ENCODE peak calls at places on chromosomes 5 and 9, in nine cellular contexts. M, L, I, O, S, X, T, Y and U are unnamed samples.

GRCh38 chr9:14417230-14417629 is 103.3 kb upstream of the NFIB start:
- DNase-seq in O (no peak), M (no peak), X (no peak), T (no peak), S (peak; percentile 72), L (no peak), Y (no peak), I (no peak), U (no peak)

GRCh38 chr5:43422143-43422542 is 10.0 kb upstream of the CCL28 start:
- DNase-seq in O (peak; percentile 46), I (no peak), T (no peak), M (peak; percentile 52), Y (no peak), X (no peak), L (no peak), S (peak; percentile 77), U (no peak)

GRCh38 chr9:2596003-2596402 is 25.6 kb upstream of the VLDLR start:
- DNase-seq in L (no peak), Y (no peak), T (no peak), M (no peak), X (no peak), I (no peak), O (peak; percentile 66), S (no peak), U (no peak)

GRCh38 chr5:150081541-150082283 is 4.6 kb downstream of the CSF1R start:
- DNase-seq in X (no peak), L (peak; percentile 70), Y (no peak), O (no peak), I (peak; percentile 54), M (no peak), S (no peak), T (peak; percentile 12), U (peak; percentile 78)

GRCh38 chr5:10556331-10556807 is 7.5 kb upstream of the ANKRD33B start:
- DNase-seq in S (peak; percentile 80), X (no peak), O (no peak), T (no peak), M (no peak), L (no peak), Y (no peak), I (no peak), U (no peak)

GRCh38 chr9:120668399-120668798 is 45.9 kb downstream of the MEGF9 start:
- DNase-seq in O (peak; percentile 40), X (no peak), I (no peak), Y (no peak), L (no peak), T (no peak), M (peak; percentile 18), S (no peak), U (no peak)

GRCh38 chr5:170573119-170573518 is 69.3 kb downstream of the KCNIP1 start:
- DNase-seq in I (no peak), S (no peak), T (no peak), L (no peak), Y (no peak), M (no peak), X (no peak), O (no peak), U (no peak)

GRCh38 chr9:35966433-35966832 is 8.5 kb upstream of the OR2S2 start:
- DNase-seq in S (no peak), M (no peak), O (no peak), Y (no peak), T (no peak), I (no peak), X (no peak), L (no peak), U (no peak)

GRCh38 chr9:111407813-111408212 is 76.4 kb downstream of the ECPAS start:
- DNase-seq in T (no peak), L (no peak), O (no peak), Y (no peak), X (no peak), I (no peak), M (no peak), S (no peak), U (no peak)

GRCh38 chr5:146548781-146549449 is 32.9 kb upstream of the GPR151 start:
- DNase-seq in Y (no peak), S (no peak), T (no peak), O (no peak), M (no peak), L (no peak), X (no peak), I (no peak), U (no peak)

GRCh38 chr5:1110260-1110929 is 1.5 kb downstream of the SLC12A7 start:
- DNase-seq in L (no peak), X (no peak), I (no peak), Y (no peak), M (no peak), O (no peak), T (no peak), S (no peak), U (no peak)

GRCh38 chr5:148998174-148998797 is 64.6 kb downstream of the SH3TC2 start:
- DNase-seq in T (no peak), X (no peak), M (no peak), L (peak; percentile 42), Y (no peak), O (peak; percentile 12), I (no peak), S (peak; percentile 69), U (peak; percentile 82)

GRCh38 chr5:6236858-6237481 is 141.4 kb downstream of the MED10 start:
- DNase-seq in S (no peak), I (no peak), Y (no peak), M (no peak), X (no peak), T (no peak), L (no peak), O (no peak), U (peak; percentile 56)